ENCODE peak calls at places on chromosomes 4 and X, in six cellular contexts. One of them, this sample, is unnamed.

GRCh38 chrX:13380230-13380629 is 60.4 kb upstream of the ATXN3L start:
- DNase-seq in IMR-90: peak; percentile 69
- DNase-seq in astrocyte: peak; percentile 75
- DNase-seq in uterus: no peak
- DNase-seq in colonic mucosa: no peak
- DNase-seq in prostate gland: no peak
- DNase-seq in this sample: no peak

GRCh38 chrX:150869450-150869849 is 29.0 kb downstream of the CD99L2 start:
- DNase-seq in IMR-90: no peak
- DNase-seq in astrocyte: no peak
- DNase-seq in uterus: no peak
- DNase-seq in colonic mucosa: no peak
- DNase-seq in prostate gland: no peak
- DNase-seq in this sample: no peak

GRCh38 chr4:156413411-156413985 is 459.8 kb upstream of the CTSO start:
- DNase-seq in IMR-90: no peak
- DNase-seq in astrocyte: no peak
- DNase-seq in uterus: no peak
- DNase-seq in colonic mucosa: no peak
- DNase-seq in prostate gland: no peak
- DNase-seq in this sample: no peak

GRCh38 chr4:174674305-174674840 is 152.1 kb upstream of the HPGD start:
- DNase-seq in IMR-90: peak; percentile 0
- DNase-seq in astrocyte: peak; percentile 18
- DNase-seq in uterus: no peak
- DNase-seq in colonic mucosa: no peak
- DNase-seq in prostate gland: no peak
- DNase-seq in this sample: no peak

GRCh38 chr4:182880387-182881356 is 36.5 kb downstream of the DCTD start:
- DNase-seq in IMR-90: peak; percentile 11
- DNase-seq in astrocyte: peak; percentile 50
- DNase-seq in uterus: no peak
- DNase-seq in colonic mucosa: no peak
- DNase-seq in prostate gland: peak; percentile 31
- DNase-seq in this sample: no peak

GRCh38 chr4:151784676-151785075 is 23.9 kb upstream of the GATB start:
- DNase-seq in IMR-90: no peak
- DNase-seq in astrocyte: no peak
- DNase-seq in uterus: no peak
- DNase-seq in colonic mucosa: no peak
- DNase-seq in prostate gland: no peak
- DNase-seq in this sample: no peak

GRCh38 chr4:23706972-23707676 is 182.7 kb downstream of the PPARGC1A start:
- DNase-seq in IMR-90: no peak
- DNase-seq in astrocyte: no peak
- DNase-seq in uterus: no peak
- DNase-seq in colonic mucosa: no peak
- DNase-seq in prostate gland: no peak
- DNase-seq in this sample: no peak

GRCh38 chr4:81069706-81070331 is 39.3 kb downstream of the BMP3 start:
- DNase-seq in IMR-90: peak; percentile 90
- DNase-seq in astrocyte: peak; percentile 62
- DNase-seq in uterus: peak; percentile 57
- DNase-seq in colonic mucosa: peak; percentile 73
- DNase-seq in prostate gland: peak; percentile 80
- DNase-seq in this sample: peak; percentile 86

GRCh38 chr4:147570616-147571015 is 46.6 kb upstream of the TMEM184C start:
- DNase-seq in IMR-90: no peak
- DNase-seq in astrocyte: peak; percentile 35
- DNase-seq in uterus: no peak
- DNase-seq in colonic mucosa: no peak
- DNase-seq in prostate gland: no peak
- DNase-seq in this sample: no peak

GRCh38 chrX:57929373-57929772 is 19.1 kb upstream of the ZXDA start:
- DNase-seq in IMR-90: peak; percentile 27
- DNase-seq in astrocyte: no peak
- DNase-seq in uterus: no peak
- DNase-seq in colonic mucosa: no peak
- DNase-seq in prostate gland: no peak
- DNase-seq in this sample: no peak

GRCh38 chr4:153705743-153706468 is 21.8 kb downstream of the TLR2 start:
- DNase-seq in IMR-90: no peak
- DNase-seq in astrocyte: no peak
- DNase-seq in uterus: no peak
- DNase-seq in colonic mucosa: no peak
- DNase-seq in prostate gland: no peak
- DNase-seq in this sample: no peak

GRCh38 chr4:26900765-26901164 is 40.1 kb downstream of the STIM2 start:
- DNase-seq in IMR-90: no peak
- DNase-seq in astrocyte: no peak
- DNase-seq in uterus: no peak
- DNase-seq in colonic mucosa: no peak
- DNase-seq in prostate gland: no peak
- DNase-seq in this sample: no peak

GRCh38 chrX:40484408-40485091 is 96.2 kb upstream of the ATP6AP2 start:
- DNase-seq in IMR-90: no peak
- DNase-seq in astrocyte: no peak
- DNase-seq in uterus: no peak
- DNase-seq in colonic mucosa: no peak
- DNase-seq in prostate gland: no peak
- DNase-seq in this sample: no peak

GRCh38 chrX:150934453-150934852 is 36.0 kb upstream of the CD99L2 start:
- DNase-seq in IMR-90: peak; percentile 66
- DNase-seq in astrocyte: peak; percentile 67
- DNase-seq in uterus: peak; percentile 29
- DNase-seq in colonic mucosa: no peak
- DNase-seq in prostate gland: peak; percentile 23
- DNase-seq in this sample: no peak

GRCh38 chr4:5638316-5638715 is 70.0 kb downstream of the EVC2 start:
- DNase-seq in IMR-90: peak; percentile 85
- DNase-seq in astrocyte: peak; percentile 95
- DNase-seq in uterus: no peak
- DNase-seq in colonic mucosa: no peak
- DNase-seq in prostate gland: no peak
- DNase-seq in this sample: peak; percentile 13

GRCh38 chrX:152020895-152021294 is 46.4 kb upstream of the GABRE start:
- DNase-seq in IMR-90: no peak
- DNase-seq in astrocyte: peak; percentile 29
- DNase-seq in uterus: no peak
- DNase-seq in colonic mucosa: no peak
- DNase-seq in prostate gland: no peak
- DNase-seq in this sample: no peak

GRCh38 chr4:170853422-170854021 is 763.8 kb upstream of the AADAT start:
- DNase-seq in IMR-90: no peak
- DNase-seq in astrocyte: no peak
- DNase-seq in uterus: no peak
- DNase-seq in colonic mucosa: peak; percentile 37
- DNase-seq in prostate gland: peak; percentile 10
- DNase-seq in this sample: no peak

GRCh38 chr4:48483777-48484493 is 792 bp downstream of the SLC10A4 start:
- DNase-seq in IMR-90: no peak
- DNase-seq in astrocyte: no peak
- DNase-seq in uterus: no peak
- DNase-seq in colonic mucosa: no peak
- DNase-seq in prostate gland: no peak
- DNase-seq in this sample: no peak

GRCh38 chr4:23866450-23866849 is 23.4 kb downstream of the PPARGC1A start:
- DNase-seq in IMR-90: no peak
- DNase-seq in astrocyte: no peak
- DNase-seq in uterus: no peak
- DNase-seq in colonic mucosa: no peak
- DNase-seq in prostate gland: no peak
- DNase-seq in this sample: no peak

GRCh38 chr4:94673961-94674360 is 83.8 kb upstream of the BMPR1B start:
- DNase-seq in IMR-90: no peak
- DNase-seq in astrocyte: no peak
- DNase-seq in uterus: no peak
- DNase-seq in colonic mucosa: no peak
- DNase-seq in prostate gland: no peak
- DNase-seq in this sample: no peak

GRCh38 chrX:10486373-10486772 is 134.0 kb downstream of the MID1 start:
- DNase-seq in IMR-90: peak; percentile 84
- DNase-seq in astrocyte: peak; percentile 72
- DNase-seq in uterus: peak; percentile 17
- DNase-seq in colonic mucosa: no peak
- DNase-seq in prostate gland: no peak
- DNase-seq in this sample: peak; percentile 24

GRCh38 chr4:108058685-108059440 is 69.2 kb downstream of the HADH start:
- DNase-seq in IMR-90: peak; percentile 70
- DNase-seq in astrocyte: peak; percentile 59
- DNase-seq in uterus: no peak
- DNase-seq in colonic mucosa: no peak
- DNase-seq in prostate gland: peak; percentile 26
- DNase-seq in this sample: peak; percentile 4

GRCh38 chr4:108060686-108061321 is 71.1 kb downstream of the HADH start:
- DNase-seq in IMR-90: no peak
- DNase-seq in astrocyte: no peak
- DNase-seq in uterus: no peak
- DNase-seq in colonic mucosa: no peak
- DNase-seq in prostate gland: no peak
- DNase-seq in this sample: no peak

GRCh38 chr4:108056418-108056817 is 66.7 kb downstream of the HADH start:
- DNase-seq in IMR-90: no peak
- DNase-seq in astrocyte: no peak
- DNase-seq in uterus: no peak
- DNase-seq in colonic mucosa: no peak
- DNase-seq in prostate gland: no peak
- DNase-seq in this sample: no peak

GRCh38 chr4:108055787-108056186 is 66.1 kb downstream of the HADH start:
- DNase-seq in IMR-90: no peak
- DNase-seq in astrocyte: no peak
- DNase-seq in uterus: no peak
- DNase-seq in colonic mucosa: no peak
- DNase-seq in prostate gland: no peak
- DNase-seq in this sample: no peak

DNA sequence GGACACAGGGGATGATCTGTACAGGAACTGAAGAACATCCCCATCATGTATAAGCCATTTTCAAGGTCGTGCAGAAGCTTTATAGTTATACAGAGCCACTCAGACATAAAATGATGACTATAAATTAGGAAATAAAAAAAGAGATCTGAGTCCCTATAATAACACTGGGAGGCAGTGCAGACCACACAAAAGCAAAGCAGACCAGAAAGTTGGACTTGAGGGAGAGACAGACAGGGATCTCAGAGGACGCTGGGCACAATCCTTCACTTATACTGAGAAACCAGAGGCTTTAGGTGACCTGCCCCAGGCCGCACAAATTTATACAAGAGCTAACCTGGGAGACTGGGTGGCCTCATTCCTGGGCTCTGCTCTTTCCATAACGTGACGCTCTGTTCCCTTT is 70.5 kb downstream of the HADH start:
- DNase-seq in IMR-90: peak; percentile 46
- DNase-seq in astrocyte: peak; percentile 38
- DNase-seq in uterus: no peak
- DNase-seq in colonic mucosa: no peak
- DNase-seq in prostate gland: peak; percentile 25
- DNase-seq in this sample: peak; percentile 4
- TF ChIP-seq CTCF in IMR-90: peak; percentile 50
- TF ChIP-seq CTCF in astrocyte: peak; percentile 38
- TF ChIP-seq CTCF in uterus: no peak
- TF ChIP-seq CTCF in colonic mucosa: no peak
- TF ChIP-seq CTCF in prostate gland: no peak
- TF ChIP-seq CTCF in this sample: peak; percentile 29

GRCh38 chr4:180766903-180767302 is 1476.3 kb upstream of the TENM3 start:
- DNase-seq in IMR-90: no peak
- DNase-seq in astrocyte: peak; percentile 2
- DNase-seq in uterus: no peak
- DNase-seq in colonic mucosa: no peak
- DNase-seq in prostate gland: no peak
- DNase-seq in this sample: no peak

GRCh38 chr4:180770265-180770664 is 1472.9 kb upstream of the TENM3 start:
- DNase-seq in IMR-90: no peak
- DNase-seq in astrocyte: no peak
- DNase-seq in uterus: no peak
- DNase-seq in colonic mucosa: no peak
- DNase-seq in prostate gland: no peak
- DNase-seq in this sample: no peak

GRCh38 chr4:180768610-180769009 is 1474.6 kb upstream of the TENM3 start:
- DNase-seq in IMR-90: no peak
- DNase-seq in astrocyte: no peak
- DNase-seq in uterus: no peak
- DNase-seq in colonic mucosa: no peak
- DNase-seq in prostate gland: no peak
- DNase-seq in this sample: no peak

DNA sequence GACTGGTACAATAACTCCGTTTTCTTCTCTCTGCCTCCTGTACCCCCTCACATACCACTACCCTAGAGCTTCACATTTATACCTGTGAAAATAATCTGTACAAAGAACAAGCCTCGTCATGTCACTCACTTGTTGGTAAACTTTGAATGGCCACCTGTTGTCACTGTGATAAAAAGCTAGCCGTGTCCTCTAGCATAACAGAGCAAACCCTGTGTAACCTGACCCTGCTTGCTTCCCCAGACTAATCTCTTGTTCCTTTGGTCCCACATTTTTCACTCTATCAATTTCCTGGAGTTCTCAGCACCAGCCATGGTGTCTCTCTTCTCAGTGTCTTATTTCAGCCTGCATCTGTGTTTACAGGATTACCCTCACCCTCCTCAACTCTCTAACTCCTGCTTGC is 1475.9 kb upstream of the TENM3 start:
- DNase-seq in IMR-90: no peak
- DNase-seq in astrocyte: no peak
- DNase-seq in uterus: no peak
- DNase-seq in colonic mucosa: no peak
- DNase-seq in prostate gland: no peak
- DNase-seq in this sample: no peak
- H3K27ac ChIP-seq in IMR-90: no peak overlapping the region
- H3K27ac ChIP-seq in astrocyte: no peak overlapping the region
- H3K27ac ChIP-seq in uterus: no peak overlapping the region
- H3K27ac ChIP-seq in colonic mucosa: no peak overlapping the region
- H3K27ac ChIP-seq in prostate gland: no peak overlapping the region
- H3K27ac ChIP-seq in this sample: no peak overlapping the region

DNA sequence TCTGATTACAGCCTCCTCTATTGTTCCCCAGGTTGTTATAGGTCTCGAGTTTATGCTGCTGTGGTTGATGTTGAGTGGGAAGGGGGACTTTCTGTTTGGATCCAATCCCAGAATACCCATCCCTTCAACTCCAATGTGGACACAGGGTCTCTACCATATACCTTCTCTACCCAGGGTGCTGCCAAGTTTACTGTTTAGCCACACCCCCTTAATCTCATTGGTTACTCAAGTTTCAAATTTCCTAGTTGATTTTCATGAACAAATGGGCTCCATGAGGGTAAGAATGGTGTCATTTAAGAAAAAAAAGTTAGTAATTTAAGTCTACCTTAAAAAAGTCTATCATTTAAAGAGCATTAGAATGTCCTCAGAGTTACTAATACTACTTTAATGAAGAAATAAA is 3.6 kb upstream of the SPP1 start:
- DNase-seq in IMR-90: no peak
- DNase-seq in astrocyte: no peak
- DNase-seq in uterus: no peak
- DNase-seq in colonic mucosa: no peak
- DNase-seq in prostate gland: no peak
- DNase-seq in this sample: no peak
- H3K27me3 ChIP-seq in IMR-90: peaks cover 4% of the 10 kb centered on the region
- H3K27me3 ChIP-seq in astrocyte: no peaks in the 10 kb centered on the region
- H3K27me3 ChIP-seq in uterus: no peaks in the 10 kb centered on the region
- H3K27me3 ChIP-seq in colonic mucosa: no peaks in the 10 kb centered on the region
- H3K27me3 ChIP-seq in prostate gland: no peaks in the 10 kb centered on the region
- H3K27me3 ChIP-seq in this sample: no peaks in the 10 kb centered on the region

GRCh38 chrX:30504309-30504708 is 73.3 kb downstream of the TASL start:
- DNase-seq in IMR-90: peak; percentile 41
- DNase-seq in astrocyte: peak; percentile 22
- DNase-seq in uterus: no peak
- DNase-seq in colonic mucosa: no peak
- DNase-seq in prostate gland: no peak
- DNase-seq in this sample: no peak
- TF ChIP-seq CTCF in IMR-90: peak; percentile 65
- TF ChIP-seq CTCF in astrocyte: peak; percentile 35
- TF ChIP-seq CTCF in uterus: peak; percentile 33
- TF ChIP-seq CTCF in colonic mucosa: peak; percentile 24
- TF ChIP-seq CTCF in prostate gland: no peak
- TF ChIP-seq CTCF in this sample: peak; percentile 40

This sample was measured in AG04450.